ENCODE peak calls at places on chromosome 11, in ten cellular contexts. B is vagina, W is K562, M is RWPE1, K is endothelial cell of umbilical vein, F is A673, O is upper lobe of right lung, A is GM23248, J is gastrocnemius medialis, E is kidney. C is an unnamed sample.

GRCh38 chr11:75518771-75519653 is 6.7 kb downstream of the GDPD5 start:
- DNase-seq in B (no peak), W (no peak), M (no peak), K (no peak), F (no peak), O (no peak), A (no peak), J (no peak), E (no peak), C (no peak)

GRCh38 chr11:130050272-130050671 is 19.4 kb upstream of the APLP2 start:
- DNase-seq in B (no peak), W (no peak), M (no peak), K (no peak), F (no peak), O (no peak), A (peak; percentile 17), J (no peak), E (no peak), C (no peak)

GRCh38 chr11:115869780-115870431 is 365.7 kb upstream of the CADM1 start:
- DNase-seq in B (no peak), W (peak; percentile 9), M (no peak), K (no peak), F (no peak), O (peak; percentile 69), A (no peak), J (no peak), E (no peak), C (no peak)

GRCh38 chr11:74320538-74320937 is 9.1 kb upstream of the P4HA3 start:
- DNase-seq in B (no peak), W (no peak), M (no peak), K (peak; percentile 46), F (peak; percentile 33), O (no peak), A (peak; percentile 50), J (no peak), E (no peak), C (no peak)

GRCh38 chr11:35721576-35722341 is 59.2 kb downstream of the TRIM44 start:
- DNase-seq in B (no peak), W (no peak), M (no peak), K (no peak), F (no peak), O (no peak), A (peak; percentile 4), J (no peak), E (no peak), C (no peak)

GRCh38 chr11:102760355-102761035 is 19.9 kb downstream of the MMP10 start:
- DNase-seq in B (no peak), W (no peak), M (peak; percentile 92), K (peak; percentile 96), F (peak; percentile 97), O (no peak), A (peak; percentile 96), J (no peak), E (no peak), C (no peak)

GRCh38 chr11:103395612-103396011 is 286.4 kb downstream of the DYNC2H1 start:
- DNase-seq in B (no peak), W (no peak), M (peak; percentile 25), K (peak; percentile 41), F (no peak), O (no peak), A (peak; percentile 79), J (no peak), E (no peak), C (no peak)

GRCh38 chr11:61157743-61158142 is 3.5 kb downstream of the VPS37C start:
- DNase-seq in B (no peak), W (no peak), M (no peak), K (no peak), F (no peak), O (no peak), A (no peak), J (no peak), E (no peak), C (no peak)

GRCh38 chr11:933936-934335 is 8.3 kb downstream of the AP2A2 start:
- DNase-seq in B (no peak), W (no peak), M (no peak), K (no peak), F (no peak), O (no peak), A (no peak), J (no peak), E (peak; percentile 45), C (no peak)

GRCh38 chr11:115207166-115207591 is 297.0 kb downstream of the CADM1 start:
- DNase-seq in B (no peak), W (no peak), M (no peak), K (no peak), F (no peak), O (no peak), A (no peak), J (no peak), E (no peak), C (no peak)

GRCh38 chr11:72665911-72666472 is 8.2 kb downstream of the PDE2A start:
- DNase-seq in B (no peak), W (no peak), M (no peak), K (no peak), F (no peak), O (no peak), A (no peak), J (no peak), E (no peak), C (no peak)

GRCh38 chr11:107928767-107929507 is 689 bp downstream of the RAB39A start:
- DNase-seq in B (no peak), W (no peak), M (no peak), K (no peak), F (peak; percentile 51), O (no peak), A (no peak), J (no peak), E (peak; percentile 71), C (no peak)

GRCh38 chr11:65384301-65384889 is 1.9 kb upstream of the SLC25A45 start:
- DNase-seq in B (no peak), W (no peak), M (no peak), K (peak; percentile 59), F (peak; percentile 56), O (no peak), A (peak; percentile 57), J (no peak), E (no peak), C (no peak)

DNA sequence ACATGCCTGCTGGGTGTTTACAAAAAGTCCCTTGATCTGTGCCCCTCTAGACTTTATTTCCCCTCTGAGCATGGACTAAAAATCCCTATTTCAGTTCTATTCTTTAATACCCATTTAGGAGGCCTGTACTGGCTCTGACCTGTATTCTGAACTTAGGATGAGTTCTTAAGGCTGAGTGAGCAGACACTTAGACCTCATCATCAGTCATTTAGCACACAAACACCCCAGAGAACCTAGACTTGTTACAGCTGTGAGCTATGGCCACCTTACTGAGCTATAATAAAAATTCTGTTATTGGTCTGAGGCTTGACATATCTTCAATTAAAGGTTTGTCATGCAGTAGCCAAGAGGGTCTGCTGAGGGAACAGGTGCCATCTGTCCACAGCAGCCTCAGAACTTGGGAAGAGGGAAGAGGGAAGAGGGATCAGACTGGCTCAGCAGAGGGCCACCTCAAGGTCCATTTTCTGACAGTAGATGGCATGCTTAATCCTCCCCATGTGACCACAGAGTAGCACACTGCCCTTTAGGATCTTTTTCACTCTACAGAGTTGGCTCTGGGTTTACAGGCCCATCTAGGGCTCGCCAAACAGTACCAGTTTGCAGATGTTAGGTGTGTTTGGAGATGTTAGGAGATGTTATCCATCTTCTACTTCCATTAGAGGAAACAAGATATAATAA is 30.2 kb upstream of the RRM1 start:
- DNase-seq in B (no peak), W (no peak), M (no peak), K (no peak), F (no peak), O (no peak), A (no peak), J (no peak), E (no peak), C (no peak)
- H3K27ac ChIP-seq in B (no peak overlapping the region), W (no peak overlapping the region), M (no peak overlapping the region), K (no peak overlapping the region), F (no peak overlapping the region), O (no peak overlapping the region), A (no peak overlapping the region), J (peak overlapping the region; percentile 69), E (no peak overlapping the region), C (no peak overlapping the region)

GRCh38 chr11:64330888-64331287 is 9.1 kb upstream of the CCDC88B start:
- DNase-seq in B (no peak), W (no peak), M (no peak), K (no peak), F (no peak), O (peak; percentile 58), A (no peak), J (no peak), E (no peak), C (no peak)
- H3K27ac ChIP-seq in B (no peak overlapping the region), W (peak overlapping the region; percentile 79), M (peak overlapping the region; percentile 98), K (no peak overlapping the region), F (no peak overlapping the region), O (no peak overlapping the region), A (no peak overlapping the region), J (no peak overlapping the region), E (no peak overlapping the region), C (no peak overlapping the region)

GRCh38 chr11:17651061-17651460 is 68.3 kb upstream of the MYOD1 start:
- DNase-seq in B (no peak), W (no peak), M (no peak), K (no peak), F (no peak), O (no peak), A (no peak), J (no peak), E (no peak), C (no peak)

GRCh38 chr11:17652556-17652955 is 66.8 kb upstream of the MYOD1 start:
- DNase-seq in B (no peak), W (no peak), M (no peak), K (no peak), F (no peak), O (no peak), A (no peak), J (no peak), E (no peak), C (no peak)

GRCh38 chr11:17651681-17652080 is 67.7 kb upstream of the MYOD1 start:
- DNase-seq in B (no peak), W (no peak), M (no peak), K (no peak), F (no peak), O (no peak), A (no peak), J (no peak), E (no peak), C (no peak)

GRCh38 chr11:17655682-17656081 is 63.7 kb upstream of the MYOD1 start:
- DNase-seq in B (no peak), W (no peak), M (no peak), K (no peak), F (no peak), O (no peak), A (no peak), J (no peak), E (no peak), C (no peak)

DNA sequence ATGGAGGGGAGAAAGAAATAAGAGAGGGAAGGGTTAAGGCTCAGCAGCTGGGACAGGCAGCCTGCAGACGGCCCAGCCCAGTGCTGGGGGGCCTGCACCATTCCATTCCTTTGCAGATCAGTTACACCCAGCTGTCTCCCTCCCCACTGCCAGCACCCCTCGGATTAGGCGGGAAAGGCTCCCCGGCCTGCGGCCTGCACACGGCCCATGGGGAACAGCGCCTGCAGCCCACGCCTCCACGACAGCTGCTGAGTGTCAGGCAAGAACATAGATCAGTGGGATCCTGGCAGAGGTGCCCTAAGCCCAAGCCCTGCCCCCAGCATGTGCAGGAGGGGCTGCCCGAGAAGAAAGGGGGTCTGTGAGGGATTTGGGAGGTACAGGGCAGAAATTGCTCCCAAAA is 65.8 kb upstream of the MYOD1 start:
- DNase-seq in B (no peak), W (no peak), M (no peak), K (no peak), F (no peak), O (no peak), A (no peak), J (no peak), E (no peak), C (no peak)
- H3K27ac ChIP-seq in B (no peak overlapping the region), W (no peak overlapping the region), M (no peak overlapping the region), K (no peak overlapping the region), F (no peak overlapping the region), O (no peak overlapping the region), A (no peak overlapping the region), J (no peak overlapping the region), E (no peak overlapping the region), C (no peak overlapping the region)

GRCh38 chr11:111707039-111707690 is 59.0 kb downstream of the PPP2R1B start:
- DNase-seq in B (no peak), W (no peak), M (peak; percentile 40), K (peak; percentile 99), F (peak; percentile 69), O (no peak), A (peak; percentile 32), J (no peak), E (no peak), C (peak; percentile 60)
- H3K27ac ChIP-seq in B (peak overlapping the region; percentile 43), W (no peak overlapping the region), M (peak overlapping the region; percentile 43), K (peak overlapping the region; percentile 77), F (no peak overlapping the region), O (peak overlapping the region; percentile 70), A (no peak overlapping the region), J (peak overlapping the region; percentile 58), E (peak overlapping the region; percentile 58), C (no peak overlapping the region)